ENCODE peak calls at places on chromosome 18, in six cellular contexts. F is tibial nerve; M is AG10803; B is cardiac muscle cell; H is activated CD8-positive, alpha-beta T cell treated with anti-CD3 and anti-CD28 coated beads for 36 hours; K is glutamatergic neuron. T is an unnamed sample.

GRCh38 chr18:55763298-55763697 is 175.3 kb upstream of the TCF4 start:
- DNase-seq in F (no peak), M (peak; percentile 50), B (no peak), H (no peak), K (no peak), T (no peak)

GRCh38 chr18:61334491-61334850 is 1.2 kb downstream of the CDH20 start:
- DNase-seq in F (no peak), M (no peak), B (no peak), H (no peak), K (peak; percentile 19), T (no peak)

GRCh38 chr18:48835119-48835518 is 115.6 kb downstream of the SMAD7 start:
- DNase-seq in F (no peak), M (no peak), B (no peak), H (peak; percentile 40), K (peak; percentile 3), T (no peak)

GRCh38 chr18:73774836-73775509 is 372.7 kb downstream of the FBXO15 start:
- DNase-seq in F (no peak), M (no peak), B (no peak), H (no peak), K (no peak), T (no peak)

GRCh38 chr18:62596145-62597005 is 73.5 kb downstream of the ZCCHC2 start:
- DNase-seq in F (no peak), M (peak; percentile 12), B (peak; percentile 63), H (no peak), K (peak; percentile 72), T (no peak)

GRCh38 chr18:11495441-11495840 is 114.0 kb upstream of the SLC35G4 start:
- DNase-seq in F (no peak), M (no peak), B (no peak), H (no peak), K (no peak), T (no peak)

GRCh38 chr18:3447895-3448844 is 1.8 kb upstream of the TGIF1 start:
- DNase-seq in F (peak; percentile 84), M (peak; percentile 98), B (peak; percentile 98), H (peak; percentile 92), K (peak; percentile 92), T (peak; percentile 98)

GRCh38 chr18:25284861-25285574 is 66.9 kb downstream of the ZNF521 start:
- DNase-seq in F (peak; percentile 43), M (peak; percentile 85), B (peak; percentile 85), H (no peak), K (no peak), T (no peak)

GRCh38 chr18:33757037-33757436 is 179.0 kb downstream of the ASXL3 start:
- DNase-seq in F (no peak), M (peak; percentile 42), B (no peak), H (no peak), K (no peak), T (no peak)

GRCh38 chr18:75209129-75209951 is at the start of gene PTGR3:
- DNase-seq in F (peak; percentile 85), M (peak; percentile 79), B (peak; percentile 83), H (peak; percentile 89), K (peak; percentile 76), T (peak; percentile 90)

GRCh38 chr18:46630160-46630559 is 26.9 kb downstream of the LOXHD1 start:
- DNase-seq in F (no peak), M (peak; percentile 17), B (no peak), H (peak; percentile 64), K (no peak), T (peak; percentile 16)

GRCh38 chr18:23142285-23142929 is 7.1 kb downstream of the CABLES1 start:
- DNase-seq in F (no peak), M (no peak), B (no peak), H (no peak), K (no peak), T (peak; percentile 35)

GRCh38 chr18:2979871-2980606 is 32.9 kb downstream of the LPIN2 start:
- DNase-seq in F (no peak), M (no peak), B (no peak), H (peak; percentile 59), K (no peak), T (peak; percentile 26)

GRCh38 chr18:72672364-72673151 is 128.4 kb upstream of the CBLN2 start:
- DNase-seq in F (no peak), M (peak; percentile 21), B (peak; percentile 57), H (peak; percentile 32), K (no peak), T (peak; percentile 56)

GRCh38 chr18:61850756-61851155 is 42.1 kb downstream of the RNF152 start:
- DNase-seq in F (no peak), M (no peak), B (no peak), H (no peak), K (no peak), T (no peak)

GRCh38 chr18:31248783-31249521 is 69.0 kb upstream of the DSG1 start:
- DNase-seq in F (no peak), M (no peak), B (no peak), H (no peak), K (no peak), T (no peak)

GRCh38 chr18:31250902-31251301 is 67.1 kb upstream of the DSG1 start:
- DNase-seq in F (no peak), M (no peak), B (no peak), H (no peak), K (no peak), T (no peak)

GRCh38 chr18:31247574-31248199 is 70.3 kb upstream of the DSG1 start:
- DNase-seq in F (no peak), M (no peak), B (no peak), H (no peak), K (no peak), T (peak; percentile 75)

GRCh38 chr18:31255953-31256352 is 62.0 kb upstream of the DSG1 start:
- DNase-seq in F (no peak), M (no peak), B (no peak), H (no peak), K (no peak), T (peak; percentile 85)

DNA sequence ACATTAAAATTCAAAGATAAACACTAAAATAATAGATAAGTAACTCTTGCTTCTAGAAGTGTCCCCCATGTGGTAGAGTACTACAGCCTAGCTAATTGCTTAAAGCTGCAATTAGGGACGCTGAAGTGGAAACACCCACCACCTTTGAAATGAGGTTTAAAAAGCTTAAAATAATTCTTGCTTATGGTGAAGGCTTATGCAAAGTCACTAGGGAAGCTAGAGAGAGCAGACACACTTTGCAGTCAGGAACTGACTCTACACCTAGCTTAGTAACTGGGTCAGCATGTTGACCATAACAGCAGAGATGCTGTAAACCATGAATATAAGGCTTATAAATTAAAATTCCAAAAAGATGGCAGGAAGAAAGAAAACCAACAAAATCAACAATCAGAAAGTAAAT is 65.4 kb upstream of the DSG1 start:
- DNase-seq in F (no peak), M (no peak), B (no peak), H (no peak), K (no peak), T (no peak)
- TF ChIP-seq CTCF in F (no peak), M (no peak), B (no peak), H (no peak), K (no peak), T (no peak)

DNA sequence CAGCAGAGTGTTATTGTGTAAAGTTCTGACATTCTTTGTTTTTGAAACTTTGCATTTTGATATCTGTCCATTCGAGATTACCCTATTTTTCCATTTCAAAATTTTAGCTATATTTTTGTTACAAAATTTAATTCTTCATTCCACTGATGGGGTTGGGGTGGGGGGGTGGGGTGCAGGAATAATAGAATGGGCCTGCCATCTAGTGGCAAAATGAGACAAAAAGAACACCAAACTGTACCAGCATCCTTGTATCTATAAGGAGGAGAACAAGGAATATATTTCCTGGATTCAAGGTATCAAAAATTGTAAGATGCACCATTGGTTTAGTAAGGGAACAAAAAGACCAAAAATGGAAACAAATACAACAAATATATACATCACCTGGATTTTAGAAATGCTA is 27.9 kb upstream of the TTR start:
- DNase-seq in F (no peak), M (no peak), B (no peak), H (no peak), K (no peak), T (peak; percentile 24)
- TF ChIP-seq CTCF in F (no peak), M (peak; percentile 12), B (peak; percentile 26), H (peak; percentile 12), K (no peak), T (peak; percentile 42)

GRCh38 chr18:5284808-5285207 is 10.7 kb downstream of the ZBTB14 start:
- DNase-seq in F (no peak), M (no peak), B (no peak), H (no peak), K (no peak), T (peak; percentile 35)
- TF ChIP-seq CTCF in F (no peak), M (no peak), B (no peak), H (no peak), K (no peak), T (no peak)

DNA sequence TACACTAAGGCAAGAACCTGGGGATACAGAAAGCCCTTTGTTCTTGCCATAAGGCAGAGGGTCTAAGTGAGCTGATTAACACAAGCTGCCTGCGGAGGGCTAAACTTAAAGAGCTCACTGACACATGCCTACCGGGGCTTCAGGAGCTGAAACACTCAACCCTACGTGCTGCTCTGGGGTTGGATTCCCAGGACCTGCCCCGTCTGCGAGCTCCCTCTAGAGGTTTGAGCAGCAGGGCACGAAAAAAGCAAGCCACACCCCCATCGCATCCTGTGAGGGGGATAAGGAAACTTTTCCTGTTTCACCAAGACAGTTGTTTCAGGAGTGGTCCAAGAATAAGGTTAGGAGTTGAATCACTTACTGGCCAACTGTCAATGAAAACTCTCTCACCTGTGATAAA is 562.1 kb downstream of the TMX3 start:
- DNase-seq in F (no peak), M (no peak), B (no peak), H (no peak), K (peak; percentile 18), T (no peak)
- TF ChIP-seq CTCF in F (no peak), M (no peak), B (no peak), H (no peak), K (no peak), T (no peak)

GRCh38 chr18:9437672-9438071 is 37.6 kb upstream of the RALBP1 start:
- DNase-seq in F (no peak), M (no peak), B (no peak), H (no peak), K (no peak), T (no peak)
- TF ChIP-seq CTCF in F (no peak), M (no peak), B (no peak), H (no peak), K (no peak), T (no peak)